ENCODE peak calls at places on chromosomes 1 and 21, in eight cellular contexts. R, J, D, O, V, A, B and P are unnamed samples.

GRCh38 chr1:119250299-119250698 is 109.8 kb upstream of the WARS2 start:
- DNase-seq in R (no peak), J (no peak), D (no peak), O (no peak), V (no peak), A (no peak), B (no peak), P (no peak)

GRCh38 chr1:10890391-10891073 is 94.1 kb upstream of the CASZ1 start:
- DNase-seq in R (no peak), J (no peak), D (no peak), O (no peak), V (no peak), A (no peak), B (no peak), P (no peak)

GRCh38 chr1:67732750-67733151 is 47.8 kb downstream of the GADD45A start:
- DNase-seq in R (no peak), J (no peak), D (no peak), O (no peak), V (no peak), A (no peak), B (no peak), P (no peak)

GRCh38 chr1:181676269-181676668 is 193.0 kb downstream of the CACNA1E start:
- DNase-seq in R (no peak), J (no peak), D (no peak), O (no peak), V (no peak), A (no peak), B (no peak), P (no peak)

GRCh38 chr1:204323887-204324286 is 35.8 kb downstream of the PLEKHA6 start:
- DNase-seq in R (no peak), J (no peak), D (no peak), O (peak; percentile 61), V (peak; percentile 39), A (no peak), B (no peak), P (no peak)

GRCh38 chr1:8516793-8517556 is 199.1 kb downstream of the SLC45A1 start:
- DNase-seq in R (peak; percentile 30), J (no peak), D (no peak), O (no peak), V (no peak), A (peak; percentile 25), B (no peak), P (no peak)

GRCh38 chr1:113686891-113687624 is 72.2 kb downstream of the PHTF1 start:
- DNase-seq in R (no peak), J (no peak), D (no peak), O (no peak), V (peak; percentile 20), A (no peak), B (no peak), P (no peak)

GRCh38 chr1:33971018-33971710 is 107.3 kb downstream of the HMGB4 start:
- DNase-seq in R (no peak), J (no peak), D (no peak), O (peak; percentile 45), V (peak; percentile 69), A (no peak), B (no peak), P (no peak)

GRCh38 chr1:153344718-153345025 is 4.0 kb downstream of the PGLYRP4 start:
- DNase-seq in R (no peak), J (no peak), D (no peak), O (no peak), V (no peak), A (no peak), B (no peak), P (no peak)

GRCh38 chr21:15850645-15851044 is 120.9 kb downstream of the USP25 start:
- DNase-seq in R (no peak), J (no peak), D (no peak), O (peak; percentile 18), V (no peak), A (no peak), B (no peak), P (no peak)

GRCh38 chr1:153659175-153659534 is 652 bp downstream of the SNAPIN start:
- DNase-seq in R (no peak), J (no peak), D (no peak), O (no peak), V (no peak), A (no peak), B (no peak), P (no peak)

GRCh38 chr1:191707288-191707687 is 451.0 kb upstream of the RGS18 start:
- DNase-seq in R (no peak), J (no peak), D (no peak), O (no peak), V (no peak), A (no peak), B (no peak), P (no peak)

GRCh38 chr1:151867785-151868403 is 14.4 kb upstream of the THEM5 start:
- DNase-seq in R (no peak), J (no peak), D (no peak), O (no peak), V (peak; percentile 57), A (no peak), B (no peak), P (no peak)

GRCh38 chr1:226738995-226739695 is at the start of gene ITPKB:
- DNase-seq in R (peak; percentile 80), J (no peak), D (peak; percentile 65), O (peak; percentile 38), V (peak; percentile 8), A (peak; percentile 92), B (peak; percentile 92), P (no peak)

GRCh38 chr1:43936470-43937151 is 3.0 kb downstream of the ARTN start:
- DNase-seq in R (peak; percentile 38), J (no peak), D (no peak), O (no peak), V (no peak), A (no peak), B (no peak), P (no peak)

GRCh38 chr1:170700842-170701305 is 36.9 kb downstream of the PRRX1 start:
- DNase-seq in R (no peak), J (no peak), D (no peak), O (peak; percentile 25), V (no peak), A (no peak), B (no peak), P (no peak)

GRCh38 chr21:16082038-16082816 is 352.4 kb downstream of the USP25 start:
- DNase-seq in R (no peak), J (no peak), D (no peak), O (peak; percentile 20), V (no peak), A (no peak), B (no peak), P (no peak)

GRCh38 chr1:234549447-234550021 is 60.4 kb downstream of the IRF2BP2 start:
- DNase-seq in R (no peak), J (no peak), D (no peak), O (no peak), V (no peak), A (no peak), B (no peak), P (no peak)

GRCh38 chr1:17330856-17331255 is 22.9 kb downstream of the PADI4 start:
- DNase-seq in R (no peak), J (no peak), D (no peak), O (no peak), V (no peak), A (no peak), B (no peak), P (no peak)

GRCh38 chr1:198220428-198220827 is 63.6 kb downstream of the NEK7 start:
- DNase-seq in R (no peak), J (no peak), D (no peak), O (no peak), V (peak; percentile 61), A (no peak), B (no peak), P (no peak)

GRCh38 chr1:53317651-53318539 is 10.0 kb downstream of the LRP8 start:
- DNase-seq in R (no peak), J (no peak), D (no peak), O (no peak), V (no peak), A (no peak), B (no peak), P (no peak)

GRCh38 chr1:201395936-201396335 is 3.2 kb downstream of the LAD1 start:
- DNase-seq in R (no peak), J (no peak), D (no peak), O (no peak), V (no peak), A (no peak), B (no peak), P (no peak)

GRCh38 chr1:223512016-223512415 is 118.8 kb downstream of the CCDC185 start:
- DNase-seq in R (no peak), J (no peak), D (no peak), O (no peak), V (no peak), A (no peak), B (no peak), P (no peak)

GRCh38 chr1:158819461-158820443 is 11.4 kb upstream of the MNDA start:
- DNase-seq in R (peak; percentile 22), J (no peak), D (no peak), O (no peak), V (no peak), A (no peak), B (peak; percentile 14), P (no peak)

GRCh38 chr1:47894718-47895393 is 102.3 kb downstream of the TRABD2B start:
- DNase-seq in R (no peak), J (no peak), D (no peak), O (peak; percentile 61), V (no peak), A (no peak), B (no peak), P (no peak)

GRCh38 chr1:155909894-155910293 is 1.3 kb downstream of the RIT1 start:
- DNase-seq in R (no peak), J (no peak), D (no peak), O (peak; percentile 14), V (no peak), A (no peak), B (no peak), P (no peak)

GRCh38 chr1:48493031-48493430 is 21.0 kb upstream of the SPATA6 start:
- DNase-seq in R (no peak), J (no peak), D (no peak), O (no peak), V (no peak), A (no peak), B (no peak), P (no peak)

GRCh38 chr1:55088413-55088812 is 49.1 kb downstream of the PCSK9 start:
- DNase-seq in R (no peak), J (no peak), D (no peak), O (no peak), V (no peak), A (no peak), B (no peak), P (no peak)

GRCh38 chr21:45448810-45449657 is 44.1 kb downstream of the COL18A1 start:
- DNase-seq in R (no peak), J (no peak), D (no peak), O (no peak), V (no peak), A (no peak), B (no peak), P (no peak)